ENCODE peak calls at places on chromosome 4, in five cellular contexts. Z is heart left ventricle, L is HCT116, M is right lobe of liver, F is thyroid gland. N is an unnamed sample. For H3K4me1, the result is how much of the 10 kb centered on the place peaks cover.

GRCh38 chr4:26061248-26061986 is 147.4 kb downstream of the SMIM20 start:
- DNase-seq in M (no peak), F (no peak), L (peak), Z (no peak), N (no peak)

GRCh38 chr4:101328063-101328602 is 19.2 kb downstream of the PPP3CA start:
- DNase-seq in M (no peak), L (no peak), Z (no peak), F (no peak), N (no peak)

GRCh38 chr4:130534651-130535050 is 1438.7 kb downstream of the C4orf33 start:
- DNase-seq in F (no peak), Z (no peak), L (no peak), M (no peak), N (no peak)

GRCh38 chr4:31613946-31614623 is 893.9 kb downstream of the PCDH7 start:
- DNase-seq in M (no peak), Z (no peak), F (no peak), L (no peak), N (peak)

GRCh38 chr4:85966308-85966882 is 393.5 kb downstream of the MAPK10 start:
- DNase-seq in M (no peak), L (no peak), F (no peak), Z (no peak), N (no peak)

GRCh38 chr4:120694973-120695372 is 227.6 kb downstream of the PRDM5 start:
- DNase-seq in L (peak), Z (no peak), M (no peak), F (no peak), N (no peak)

GRCh38 chr4:7328162-7328912 is 106.4 kb downstream of the PSAPL1 start:
- DNase-seq in L (no peak), M (no peak), F (no peak), Z (peak), N (no peak)

GRCh38 chr4:76883147-76883546 is 14.8 kb downstream of the SOWAHB start:
- DNase-seq in F (no peak), M (no peak), Z (no peak), L (no peak), N (no peak)

GRCh38 chr4:125115941-125116340 is 198.8 kb upstream of the FAT4 start:
- DNase-seq in F (no peak), Z (no peak), M (no peak), L (no peak), N (no peak)

GRCh38 chr4:55600640-55601039 is 8.6 kb upstream of the PDCL2 start:
- DNase-seq in Z (no peak), M (no peak), L (no peak), F (no peak), N (no peak)

GRCh38 chr4:80171251-80171650 is 26.1 kb upstream of the PRDM8 start:
- DNase-seq in Z (no peak), M (no peak), F (no peak), L (no peak), N (no peak)

GRCh38 chr4:108172780-108173598 is 4.3 kb upstream of the LEF1 start:
- DNase-seq in Z (peak), L (no peak), M (peak), F (peak), N (no peak)

GRCh38 chr4:153205028-153205648 is 895 bp downstream of the TRIM2 start:
- DNase-seq in F (peak), L (no peak), M (no peak), Z (no peak), N (no peak)

GRCh38 chr4:140805293-140805692 is 49.1 kb upstream of the TBC1D9 start:
- DNase-seq in Z (no peak), F (no peak), L (no peak), M (no peak), N (no peak)

GRCh38 chr4:119656986-119657635 is 28.5 kb upstream of the PDE5A start:
- DNase-seq in L (peak), M (no peak), F (no peak), Z (no peak), N (no peak)

GRCh38 chr4:124135409-124135813 is 577.1 kb downstream of the ANKRD50 start:
- DNase-seq in Z (no peak), M (no peak), F (no peak), L (no peak), N (no peak)

GRCh38 chr4:169404959-169405358 is 134.2 kb upstream of the SH3RF1 start:
- DNase-seq in M (no peak), F (no peak), L (no peak), Z (no peak), N (no peak)

GRCh38 chr4:41280010-41280409 is 23.3 kb downstream of the UCHL1 start:
- DNase-seq in M (no peak), L (no peak), Z (no peak), F (no peak), N (no peak)

GRCh38 chr4:99219072-99219471 is at the start of gene ADH6:
- DNase-seq in Z (no peak), L (no peak), F (no peak), M (no peak), N (no peak)
- TF ChIP-seq POLR2A in Z (no peak), L (no peak), F (no peak), M (peak), N (no peak)

GRCh38 chr4:185119927-185120630 is 23.0 kb upstream of the SLC25A4 start:
- DNase-seq in M (no peak), L (no peak), Z (no peak), F (peak), N (no peak)

GRCh38 chr4:185123479-185123878 is 19.6 kb upstream of the SLC25A4 start:
- DNase-seq in M (no peak), F (no peak), L (no peak), Z (no peak), N (no peak)

GRCh38 chr4:185122681-185123345 is 20.3 kb upstream of the SLC25A4 start:
- DNase-seq in Z (no peak), M (no peak), L (no peak), F (no peak), N (no peak)

GRCh38 chr4:185117300-185117934 is 25.6 kb upstream of the SLC25A4 start:
- DNase-seq in M (no peak), Z (no peak), F (no peak), L (no peak), N (no peak)

DNA sequence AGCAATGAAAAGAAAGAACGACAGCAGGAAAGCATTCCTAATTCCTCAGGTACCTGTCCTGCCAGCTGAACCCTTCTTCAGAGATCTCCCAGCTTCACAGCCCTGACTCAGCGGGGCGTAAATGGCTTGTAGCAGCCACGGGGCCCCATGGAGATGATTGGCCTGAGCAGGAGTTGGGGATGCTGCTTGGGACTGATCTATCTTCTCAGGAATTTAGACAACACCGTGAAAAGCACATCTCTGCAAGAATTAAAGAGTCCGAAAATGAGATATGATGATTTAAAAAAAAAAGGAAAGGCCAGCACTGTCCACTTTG is 22.5 kb upstream of the SLC25A4 start:
- DNase-seq in F (peak), L (no peak), Z (no peak), M (no peak), N (no peak)
- H3K4me1 ChIP-seq in F (under half), L (under half), Z (under half), M (under half), N (under half)

DNA sequence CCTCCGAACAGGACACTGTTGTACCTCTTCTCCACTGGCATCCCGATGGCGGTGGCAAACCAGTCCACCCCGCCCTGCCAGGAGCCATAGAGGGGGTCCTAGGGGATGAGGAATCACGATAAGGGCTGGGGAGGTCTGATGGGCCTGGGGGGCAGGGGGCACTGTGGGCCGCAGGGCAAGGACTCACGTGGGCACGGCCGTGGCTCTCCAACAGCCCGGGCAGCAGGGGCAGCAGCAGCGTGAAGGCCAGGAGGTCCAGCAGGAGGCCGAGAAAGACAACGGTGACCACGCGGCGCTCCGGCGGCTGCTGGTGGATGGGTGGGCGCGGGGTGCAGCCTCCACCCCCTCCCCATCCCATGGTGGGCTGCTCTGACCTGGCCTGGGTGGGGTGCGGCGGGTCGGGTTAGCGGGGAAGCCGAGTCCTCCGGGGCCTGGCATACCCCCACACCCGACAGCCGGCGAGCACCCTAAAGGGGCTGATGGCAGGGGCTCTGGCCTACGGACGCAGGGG is 29.6 kb downstream of the NOP14 start:
- DNase-seq in Z (peak), M (peak), F (no peak), L (no peak), N (no peak)
- TF ChIP-seq POLR2A in Z (no peak), M (no peak), F (no peak), L (no peak), N (no peak)

GRCh38 chr4:99685234-99685633 is 27.6 kb upstream of the C4orf54 start:
- DNase-seq in Z (no peak), M (no peak), F (no peak), L (no peak), N (no peak)

GRCh38 chr4:99683913-99684312 is 26.3 kb upstream of the C4orf54 start:
- DNase-seq in L (no peak), M (no peak), Z (no peak), F (no peak), N (no peak)

GRCh38 chr4:99690472-99690871 is 32.8 kb upstream of the C4orf54 start:
- DNase-seq in L (no peak), M (no peak), F (no peak), Z (no peak), N (no peak)

GRCh38 chr4:99690990-99691389 is 33.4 kb upstream of the C4orf54 start:
- DNase-seq in L (no peak), F (no peak), Z (no peak), M (no peak), N (no peak)

DNA sequence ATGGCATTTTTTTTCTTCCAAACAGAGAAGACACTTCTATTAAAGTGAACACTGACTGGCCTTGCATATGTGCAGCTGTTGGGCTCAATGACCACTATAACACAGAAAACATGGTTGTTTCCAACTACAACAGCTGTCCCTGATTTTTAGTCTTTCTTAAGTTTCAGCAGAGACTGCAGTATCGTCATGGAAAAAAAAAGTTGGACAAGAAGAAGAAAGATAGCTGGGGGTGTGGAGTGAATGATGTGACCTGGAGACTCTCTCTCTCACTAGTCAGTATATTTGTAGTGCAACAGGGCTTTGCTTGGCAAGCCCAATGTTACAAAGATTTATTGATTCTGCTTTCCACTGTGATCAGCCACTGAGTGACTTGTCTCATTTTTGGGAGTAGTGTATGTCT is 29.5 kb upstream of the C4orf54 start:
- DNase-seq in M (no peak), Z (no peak), L (no peak), F (no peak), N (no peak)
- H3K4me1 ChIP-seq in M (under half), Z (under half), L (under half), F (under half), N (under half)

GRCh38 chr4:10107111-10108091 is 9.2 kb downstream of the WDR1 start:
- DNase-seq in M (no peak), F (no peak), Z (no peak), L (no peak), N (peak)
- TF ChIP-seq POLR2A in M (no peak), F (no peak), Z (no peak), L (no peak), N (no peak)

GRCh38 chr4:147828361-147828760 is 96.5 kb downstream of the ARHGAP10 start:
- DNase-seq in M (no peak), L (no peak), Z (no peak), F (no peak), N (no peak)

GRCh38 chr4:147831452-147832192 is 99.7 kb downstream of the ARHGAP10 start:
- DNase-seq in F (peak), M (no peak), L (peak), Z (no peak), N (peak)

GRCh38 chr4:147830102-147830463 is 98.2 kb downstream of the ARHGAP10 start:
- DNase-seq in Z (no peak), L (no peak), M (no peak), F (peak), N (no peak)

GRCh38 chr4:147830987-147831386 is 99.1 kb downstream of the ARHGAP10 start:
- DNase-seq in L (no peak), F (no peak), Z (no peak), M (no peak), N (peak)

GRCh38 chr4:147829401-147830101 is 97.7 kb downstream of the ARHGAP10 start:
- DNase-seq in L (no peak), Z (no peak), F (peak), M (no peak), N (peak)
- H3K4me1 ChIP-seq in L (under half), Z (half or more), F (under half), M (under half), N (half or more)

N was measured in gastrocnemius medialis.